ENCODE peak calls at places on chromosomes 2 and 18, in four cellular contexts. Z, G, M and B are unnamed samples.

GRCh38 chr18:22408059-22408458 is 9.7 kb downstream of the CTAGE1 start:
- DNase-seq in Z (no peak), G (no peak), M (no peak), B (no peak)

GRCh38 chr18:23945416-23946079 is 69.0 kb upstream of the TTC39C start:
- DNase-seq in Z (no peak), G (no peak), M (no peak), B (no peak)

GRCh38 chr18:64747803-64748202 is 598.9 kb upstream of the LINC00305 start:
- DNase-seq in Z (no peak), G (no peak), M (no peak), B (no peak)

GRCh38 chr2:168208652-168209051 is 38.7 kb downstream of the STK39 start:
- DNase-seq in Z (no peak), G (no peak), M (no peak), B (no peak)

GRCh38 chr18:58321986-58322385 is 278.0 kb downstream of the NEDD4L start:
- DNase-seq in Z (peak), G (peak), M (no peak), B (no peak)

GRCh38 chr18:25561923-25562322 is 210.0 kb upstream of the ZNF521 start:
- DNase-seq in Z (peak), G (peak), M (no peak), B (peak)

GRCh38 chr2:95015261-95015918 is 10.1 kb upstream of the MAL start:
- DNase-seq in Z (no peak), G (no peak), M (no peak), B (no peak)

GRCh38 chr2:174914894-174915760 is 90.1 kb downstream of the CHN1 start:
- DNase-seq in Z (peak), G (no peak), M (no peak), B (no peak)

GRCh38 chr2:38546064-38546463 is 56.7 kb downstream of the HNRNPLL start:
- DNase-seq in Z (no peak), G (no peak), M (no peak), B (no peak)

GRCh38 chr18:13915973-13916372 is 637 bp upstream of the MC2R start:
- DNase-seq in Z (no peak), G (no peak), M (no peak), B (no peak)

GRCh38 chr2:124774781-124775180 is 749.7 kb downstream of the CNTNAP5 start:
- DNase-seq in Z (no peak), G (no peak), M (no peak), B (no peak)

GRCh38 chr2:209334188-209335017 is 89.4 kb upstream of the MAP2 start:
- DNase-seq in Z (peak), G (peak), M (peak), B (peak)

GRCh38 chr18:59783138-59783537 is 85.9 kb upstream of the CCBE1 start:
- DNase-seq in Z (peak), G (peak), M (no peak), B (peak)

GRCh38 chr2:141341444-141341843 is 789.4 kb downstream of the LRP1B start:
- DNase-seq in Z (peak), G (no peak), M (no peak), B (no peak)

GRCh38 chr2:219002395-219003266 is 9.4 kb upstream of the CRYBA2 start:
- DNase-seq in Z (peak), G (no peak), M (peak), B (peak)

GRCh38 chr2:423479-423878 is 135.6 kb upstream of the ALKAL2 start:
- DNase-seq in Z (no peak), G (no peak), M (peak), B (no peak)

GRCh38 chr2:172436889-172437288 is 9.5 kb downstream of the ITGA6 start:
- DNase-seq in Z (no peak), G (no peak), M (no peak), B (no peak)
- TF ChIP-seq CTCF in Z (no peak), G (no peak), M (no peak), B (no peak)

GRCh38 chr2:160209457-160209856 is 9.4 kb upstream of the ITGB6 start:
- DNase-seq in Z (peak), G (no peak), M (no peak), B (no peak)
- TF ChIP-seq CTCF in Z (peak), G (no peak), M (no peak), B (no peak)

GRCh38 chr2:23988371-23988770 is 21.5 kb upstream of the MFSD2B start:
- DNase-seq in Z (peak), G (peak), M (no peak), B (no peak)
- TF ChIP-seq CTCF in Z (peak), G (peak), M (no peak), B (no peak)

GRCh38 chr2:54723300-54724149 is at the start of gene EML6:
- DNase-seq in Z (peak), G (peak), M (peak), B (peak)
- TF ChIP-seq CTCF in Z (no peak), G (no peak), M (no peak), B (peak)

DNA sequence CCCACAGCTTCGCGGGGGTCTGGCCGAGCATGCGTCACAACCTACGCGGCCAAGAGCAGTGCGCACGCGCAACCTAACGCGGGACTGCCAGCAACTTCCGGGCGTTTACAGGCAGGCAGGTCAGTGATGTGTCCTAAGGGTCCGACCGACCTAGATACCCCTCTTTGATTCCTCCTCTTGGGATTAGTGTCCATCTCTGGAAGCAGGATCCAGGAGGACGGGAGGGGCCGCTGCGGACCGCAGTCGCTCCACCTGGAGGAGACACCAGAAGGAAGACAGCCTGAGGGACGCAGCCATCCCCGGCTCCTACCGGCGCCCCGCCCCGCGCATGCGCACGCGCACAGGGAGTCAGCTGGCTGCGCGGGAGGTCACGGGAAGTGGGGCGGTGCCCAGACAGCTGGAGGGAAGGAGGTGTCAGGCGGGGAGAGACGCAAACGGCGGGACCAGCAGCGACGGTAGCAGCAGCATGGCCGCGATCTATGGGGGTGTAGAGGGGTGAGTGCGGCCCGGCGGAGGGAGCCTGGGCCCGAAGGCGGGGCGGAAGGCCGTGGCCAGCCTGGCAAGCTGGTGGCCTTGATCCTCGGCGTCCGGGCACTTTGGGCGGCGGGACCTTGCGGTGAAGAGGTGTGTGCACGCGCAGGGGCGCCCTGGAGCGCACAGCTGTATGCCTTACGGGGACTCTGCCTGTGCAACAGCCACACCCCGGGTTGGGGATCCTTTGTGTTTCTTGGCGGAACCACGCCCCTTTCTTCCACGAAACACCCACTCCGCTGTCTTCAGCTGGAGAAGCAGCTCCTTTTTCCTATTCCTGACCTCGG is at the start of gene NAGK:
- DNase-seq in Z (peak), G (peak), M (peak), B (peak)
- TF ChIP-seq CTCF in Z (no peak), G (no peak), M (no peak), B (no peak)

DNA sequence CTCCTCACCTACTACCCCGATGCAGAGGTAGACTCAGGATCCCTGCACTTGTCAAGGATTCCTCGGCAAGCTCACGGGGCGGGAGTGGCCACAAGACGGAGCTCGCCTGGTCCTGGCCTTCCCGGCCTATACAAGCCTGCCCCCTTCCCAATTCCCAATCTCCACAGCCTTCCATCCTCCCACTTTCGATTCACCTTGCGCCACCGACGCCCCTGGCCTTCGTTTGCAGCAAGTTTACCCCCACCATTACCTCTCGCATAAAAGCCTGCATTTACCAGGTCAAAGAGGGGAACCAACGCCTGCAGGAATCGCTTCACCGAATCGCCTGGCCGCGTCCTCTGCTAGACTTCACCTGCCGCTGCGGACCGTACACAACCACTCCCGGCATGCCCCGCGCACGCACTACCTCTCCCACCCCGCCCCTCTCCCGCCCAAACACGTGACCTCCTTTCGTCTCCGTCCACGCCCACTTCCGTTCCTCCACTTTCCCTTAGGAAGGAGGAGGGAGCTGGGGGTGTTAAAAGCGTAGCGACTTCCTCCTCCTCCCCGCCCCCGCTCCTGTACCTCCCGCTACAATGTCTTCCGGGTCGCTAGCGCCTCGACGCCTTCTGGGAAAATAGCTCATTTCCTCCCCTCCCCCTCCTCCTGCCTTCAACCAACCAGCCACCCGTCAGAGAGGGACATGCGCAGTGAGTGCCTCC is at the start of gene ORC4:
- DNase-seq in Z (peak), G (peak), M (peak), B (peak)
- TF ChIP-seq CTCF in Z (peak), G (peak), M (no peak), B (no peak)

GRCh38 chr2:28415715-28416114 is 23.1 kb downstream of the FOSL2 start:
- DNase-seq in Z (no peak), G (no peak), M (no peak), B (no peak)

GRCh38 chr2:28419705-28420270 is 27.1 kb downstream of the FOSL2 start:
- DNase-seq in Z (no peak), G (no peak), M (no peak), B (no peak)

GRCh38 chr2:28422903-28423741 is 30.5 kb downstream of the FOSL2 start:
- DNase-seq in Z (no peak), G (no peak), M (no peak), B (no peak)

GRCh38 chr2:28420717-28421116 is 28.1 kb downstream of the FOSL2 start:
- DNase-seq in Z (no peak), G (no peak), M (no peak), B (no peak)

GRCh38 chr2:28419003-28419704 is 26.5 kb downstream of the FOSL2 start:
- DNase-seq in Z (no peak), G (peak), M (no peak), B (no peak)
- TF ChIP-seq CTCF in Z (no peak), G (no peak), M (no peak), B (no peak)

GRCh38 chr2:72363406-72363805 is 215.7 kb upstream of the CYP26B1 start:
- DNase-seq in Z (no peak), G (no peak), M (no peak), B (no peak)

DNA sequence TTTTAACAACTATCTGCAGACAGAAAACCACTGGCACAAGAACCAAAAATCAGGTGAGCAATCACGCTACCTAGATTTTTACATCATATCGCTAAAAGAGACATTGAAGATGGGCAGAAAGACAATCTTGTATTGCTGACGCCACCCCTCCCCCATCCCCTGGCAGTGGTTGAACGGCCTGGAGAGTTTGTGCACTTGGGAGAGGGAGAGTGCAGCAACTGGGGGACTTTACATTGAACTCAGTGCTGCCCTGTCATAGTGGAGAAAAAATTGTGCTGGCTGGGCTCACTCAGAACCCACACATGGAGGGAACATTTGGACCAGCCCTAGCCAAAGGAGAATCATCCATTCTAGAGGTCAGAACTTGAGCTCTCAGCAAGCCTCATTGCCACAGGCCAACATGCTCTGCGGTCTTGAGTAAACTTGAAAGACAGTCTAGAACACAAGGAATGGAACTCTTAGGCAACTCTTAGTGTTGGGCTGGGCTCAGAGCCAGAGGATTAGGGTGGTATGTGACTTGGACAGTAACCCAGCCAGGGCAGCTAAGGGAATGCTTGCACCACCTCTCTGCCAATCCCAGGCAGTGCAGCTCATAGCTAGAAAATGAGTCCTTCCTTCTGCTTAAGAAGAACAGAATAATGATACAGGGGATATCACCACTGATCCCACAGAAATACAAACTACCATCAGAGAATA is 220.0 kb upstream of the CYP26B1 start:
- DNase-seq in Z (peak), G (no peak), M (no peak), B (no peak)
- TF ChIP-seq CTCF in Z (peak), G (no peak), M (no peak), B (no peak)